ENCODE peak calls at places on chromosomes 6 and 20, in four cellular contexts. V, E, G and F are unnamed samples.
A peak's percentile ranks its signal among the peaks of the same experiment; 100 is the strongest.

GRCh38 chr20:8709627-8710026 is 359.3 kb upstream of the PLCB4 start:
- DNase-seq in V (no peak), E (no peak), G (no peak), F (no peak)

GRCh38 chr6:138105880-138106664 is 1.1 kb downstream of the PERP start:
- DNase-seq in V (no peak), E (no peak), G (no peak), F (no peak)

GRCh38 chr20:54025166-54025835 is 45.1 kb downstream of the BCAS1 start:
- DNase-seq in V (no peak), E (no peak), G (no peak), F (no peak)

GRCh38 chr6:90478789-90479602 is 107.9 kb downstream of the MAP3K7 start:
- DNase-seq in G (peak; percentile 91), E (peak; percentile 79), V (peak; percentile 61), F (peak; percentile 85)

GRCh38 chr20:53608456-53609413 is 15.1 kb upstream of the ZNF217 start:
- DNase-seq in V (no peak), G (no peak), E (no peak), F (peak; percentile 38)

GRCh38 chr20:61941721-61942405 is 123.8 kb downstream of the TAF4 start:
- DNase-seq in G (no peak), E (no peak), V (no peak), F (no peak)

GRCh38 chr6:27867941-27868705 is 44.1 kb downstream of the OR2B2 start:
- DNase-seq in G (no peak), V (no peak), E (no peak), F (no peak)

GRCh38 chr6:168884646-168885086 is 369.0 kb downstream of the THBS2 start:
- DNase-seq in G (peak; percentile 86), E (peak; percentile 95), V (peak; percentile 72), F (peak; percentile 25)

GRCh38 chr20:23446505-23446904 is 6.2 kb downstream of the CST11 start:
- DNase-seq in E (peak; percentile 46), V (peak; percentile 62), G (peak; percentile 72), F (peak; percentile 6)

GRCh38 chr6:4522453-4522852 is 253.8 kb upstream of the CDYL start:
- DNase-seq in V (no peak), E (no peak), G (no peak), F (peak; percentile 61)

GRCh38 chr6:102387351-102388033 is 994.0 kb downstream of the GRIK2 start:
- DNase-seq in V (no peak), G (no peak), E (no peak), F (no peak)

GRCh38 chr6:132907915-132908314 is 93.5 kb downstream of the RPS12 start:
- DNase-seq in G (no peak), E (no peak), V (no peak), F (no peak)

GRCh38 chr6:85405175-85405852 is 44.6 kb upstream of the NT5E start:
- DNase-seq in V (peak; percentile 44), E (no peak), G (no peak), F (no peak)

GRCh38 chr6:104558746-104559145 is 301.0 kb downstream of the HACE1 start:
- DNase-seq in E (no peak), V (no peak), G (no peak), F (no peak)

GRCh38 chr6:153099636-153100035 is 31.4 kb downstream of the RGS17 start:
- DNase-seq in G (no peak), E (no peak), V (peak; percentile 12), F (no peak)

GRCh38 chr6:108966855-108967755 is 118.9 kb downstream of the ARMC2 start:
- DNase-seq in G (peak; percentile 26), V (no peak), E (peak; percentile 47), F (peak; percentile 88)

GRCh38 chr6:29081312-29081711 is 5.8 kb downstream of the OR2B3 start:
- DNase-seq in G (no peak), V (no peak), E (no peak), F (no peak)

GRCh38 chr6:111552999-111553398 is 52.7 kb downstream of the TRAF3IP2 start:
- DNase-seq in G (no peak), E (no peak), V (no peak), F (no peak)

GRCh38 chr6:128600397-128600951 is 80.1 kb upstream of the PTPRK start:
- DNase-seq in E (peak; percentile 6), V (no peak), G (no peak), F (no peak)

GRCh38 chr6:118335325-118335724 is 212.8 kb upstream of the PLN start:
- DNase-seq in V (no peak), G (no peak), E (no peak), F (no peak)

GRCh38 chr6:166615059-166615770 is 11.8 kb downstream of the RPS6KA2 start:
- DNase-seq in G (no peak), E (no peak), V (no peak), F (no peak)

GRCh38 chr6:137736048-137736846 is 130.8 kb upstream of the TNFAIP3 start:
- DNase-seq in G (no peak), E (no peak), V (peak; percentile 46), F (no peak)

GRCh38 chr6:21741221-21742109 is 147.9 kb downstream of the SOX4 start:
- DNase-seq in V (no peak), E (peak; percentile 34), G (no peak), F (no peak)

GRCh38 chr6:33299237-33299944 is 649 bp upstream of the RGL2 start:
- DNase-seq in E (peak; percentile 91), V (peak; percentile 92), G (peak; percentile 81), F (peak; percentile 93)

GRCh38 chr6:135506270-135506997 is 8.9 kb upstream of the AHI1 start:
- DNase-seq in V (peak; percentile 19), G (no peak), E (peak; percentile 25), F (no peak)

GRCh38 chr6:25489399-25489798 is 162.6 kb upstream of the SCGN start:
- DNase-seq in G (no peak), E (no peak), V (no peak), F (no peak)

GRCh38 chr20:53104889-53105288 is 132.7 kb downstream of the TSHZ2 start:
- DNase-seq in G (no peak), E (no peak), V (no peak), F (no peak)

GRCh38 chr6:164069352-164070022 is 655.0 kb downstream of the QKI start:
- DNase-seq in E (no peak), V (no peak), G (peak; percentile 44), F (no peak)

GRCh38 chr6:151661928-151662327 is 145.6 kb upstream of the ESR1 start:
- DNase-seq in V (no peak), E (no peak), G (no peak), F (no peak)
- TF ChIP-seq CTCF in V (no peak), E (peak; percentile 31), G (peak; percentile 18), F (no peak)

GRCh38 chr20:51313275-51313898 is 229.1 kb downstream of the NFATC2 start:
- DNase-seq in V (no peak), G (no peak), E (no peak), F (no peak)
- TF ChIP-seq CTCF in V (no peak), G (no peak), E (no peak), F (no peak)

GRCh38 chr6:100370265-100370664 is 94.5 kb downstream of the SIM1 start:
- DNase-seq in E (no peak), V (no peak), G (no peak), F (no peak)
- TF ChIP-seq CTCF in E (peak; percentile 37), V (no peak), G (peak; percentile 30), F (no peak)

GRCh38 chr6:722077-722524 is 29.2 kb upstream of the EXOC2 start:
- DNase-seq in E (peak; percentile 71), V (peak; percentile 79), G (peak; percentile 78), F (peak; percentile 65)

GRCh38 chr6:727796-728195 is 34.9 kb upstream of the EXOC2 start:
- DNase-seq in V (no peak), E (no peak), G (no peak), F (no peak)

GRCh38 chr6:722608-723007 is 29.7 kb upstream of the EXOC2 start:
- DNase-seq in V (no peak), G (no peak), E (no peak), F (no peak)

GRCh38 chr6:718345-718744 is 25.4 kb upstream of the EXOC2 start:
- DNase-seq in G (no peak), V (no peak), E (no peak), F (no peak)

GRCh38 chr6:723540-723939 is 30.6 kb upstream of the EXOC2 start:
- DNase-seq in V (no peak), E (no peak), G (no peak), F (no peak)
- TF ChIP-seq CTCF in V (no peak), E (peak; percentile 16), G (peak; percentile 37), F (no peak)

GRCh38 chr20:46134716-46135115 is 16.6 kb downstream of the CD40 start:
- DNase-seq in E (no peak), G (no peak), V (no peak), F (no peak)
- TF ChIP-seq CTCF in E (no peak), G (no peak), V (no peak), F (no peak)

GRCh38 chr6:3164388-3164787 is 7.0 kb upstream of the TUBB2A start:
- DNase-seq in E (no peak), G (no peak), V (no peak), F (no peak)
- TF ChIP-seq CTCF in E (no peak), G (no peak), V (no peak), F (no peak)

GRCh38 chr6:126064994-126065401 is 78.7 kb downstream of the TRMT11 start:
- DNase-seq in V (no peak), E (peak; percentile 36), G (no peak), F (no peak)
- TF ChIP-seq CTCF in V (no peak), E (no peak), G (no peak), F (no peak)